ENCODE peak calls at places on chromosomes 6 and 20, in six cellular contexts. S, O, J, M, I and T are unnamed samples. For H3K9me3, the result is how much of the 10 kb centered on the place peaks cover.

GRCh38 chr6:13427838-13428527 is 59.4 kb downstream of the GFOD1 start:
- DNase-seq in M (no peak), S (no peak), J (no peak), I (no peak), O (no peak), T (peak)

GRCh38 chr20:10369723-10370090 is 64.3 kb downstream of the MKKS start:
- DNase-seq in S (no peak), J (no peak), I (peak), M (no peak), O (no peak), T (no peak)

GRCh38 chr6:31794866-31795615 is 511 bp downstream of the VARS1 start:
- DNase-seq in O (no peak), S (peak), M (peak), I (no peak), J (peak), T (peak)

GRCh38 chr6:39200498-39201020 is 28.7 kb downstream of the KCNK5 start:
- DNase-seq in I (no peak), S (no peak), O (no peak), M (peak), J (no peak), T (no peak)

GRCh38 chr6:153140299-153140698 is 9.2 kb upstream of the RGS17 start:
- DNase-seq in I (no peak), O (no peak), J (no peak), S (no peak), M (no peak), T (no peak)

GRCh38 chr20:63006611-63007471 is at the start of gene BHLHE23:
- DNase-seq in O (no peak), I (no peak), M (no peak), S (peak), J (no peak), T (no peak)

GRCh38 chr6:125323376-125323775 is 21.6 kb upstream of the HDDC2 start:
- DNase-seq in J (no peak), I (no peak), M (no peak), O (no peak), S (no peak), T (no peak)

GRCh38 chr6:157096522-157096921 is 226.8 kb downstream of the TMEM242 start:
- DNase-seq in I (no peak), J (no peak), S (no peak), O (no peak), M (no peak), T (peak)

GRCh38 chr6:90065173-90065572 is 170.9 kb downstream of the GJA10 start:
- DNase-seq in S (no peak), J (no peak), O (no peak), M (no peak), I (no peak), T (no peak)

GRCh38 chr20:37567671-37568588 is 40.3 kb upstream of the BLCAP start:
- DNase-seq in O (no peak), S (no peak), J (no peak), M (no peak), I (no peak), T (no peak)

DNA sequence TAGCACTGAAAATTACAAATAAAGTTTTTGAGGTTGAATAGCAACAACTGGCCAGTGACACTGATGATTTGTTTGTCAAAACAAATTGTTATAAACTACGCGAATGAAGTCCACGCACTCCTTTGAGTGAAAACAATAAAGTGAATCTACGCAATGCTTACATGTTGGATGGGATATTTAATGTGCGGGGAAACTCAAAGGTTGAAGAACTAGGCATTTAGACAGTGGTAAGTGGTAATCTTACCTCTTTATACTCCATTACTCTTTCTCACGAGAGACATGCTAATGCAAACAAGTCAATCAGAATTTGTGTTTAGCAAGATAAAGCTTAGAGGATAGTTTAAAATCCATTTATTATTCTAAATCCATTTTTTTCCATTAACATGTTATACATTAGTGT is 606.4 kb downstream of the KHDRBS2 start:
- DNase-seq in M (no peak), S (no peak), I (no peak), O (no peak), J (no peak), T (no peak)
- H3K9me3 ChIP-seq in M (under half), S (under half), I (under half), O (under half), J (under half), T (under half)

GRCh38 chr6:36150283-36150682 is 20.0 kb downstream of the MAPK13 start:
- DNase-seq in M (no peak), I (no peak), J (peak), S (no peak), O (no peak), T (no peak)
- H3K9me3 ChIP-seq in M (under half), I (under half), J (under half), S (under half), O (under half), T (under half)

DNA sequence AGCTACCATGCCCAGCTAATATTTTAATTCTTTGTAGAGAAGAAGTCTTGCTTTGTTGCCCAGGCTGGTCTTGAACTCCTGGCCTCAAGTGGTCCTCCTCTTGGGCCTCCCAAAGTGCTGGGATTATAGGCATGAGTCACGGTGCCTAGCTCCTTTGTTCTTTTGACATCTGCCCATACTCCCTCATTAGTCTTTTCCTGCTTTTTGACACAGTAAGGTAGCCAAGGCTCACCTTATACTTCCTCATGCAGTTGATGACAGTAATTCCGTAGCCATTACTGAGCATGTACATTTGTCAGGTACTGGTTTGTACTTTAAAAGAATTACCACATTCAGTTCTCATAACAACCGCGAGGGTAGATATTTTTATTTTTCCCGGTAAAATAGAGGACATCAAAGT is 76.7 kb downstream of the CDYL start:
- DNase-seq in S (no peak), O (no peak), I (no peak), M (peak), J (no peak), T (no peak)
- H3K9me3 ChIP-seq in S (under half), O (under half), I (under half), M (under half), J (under half), T (under half)

GRCh38 chr20:15760217-15760567 is 813.1 kb downstream of the KIF16B start:
- DNase-seq in J (no peak), I (no peak), M (no peak), O (no peak), S (no peak), T (no peak)
- H3K9me3 ChIP-seq in J (under half), I (under half), M (under half), O (under half), S (under half), T (under half)

GRCh38 chr20:59708326-59708725 is 104.0 kb downstream of the PHACTR3 start:
- DNase-seq in S (no peak), O (no peak), I (no peak), M (no peak), J (no peak), T (no peak)
- H3K9me3 ChIP-seq in S (under half), O (under half), I (under half), M (under half), J (under half), T (under half)

DNA sequence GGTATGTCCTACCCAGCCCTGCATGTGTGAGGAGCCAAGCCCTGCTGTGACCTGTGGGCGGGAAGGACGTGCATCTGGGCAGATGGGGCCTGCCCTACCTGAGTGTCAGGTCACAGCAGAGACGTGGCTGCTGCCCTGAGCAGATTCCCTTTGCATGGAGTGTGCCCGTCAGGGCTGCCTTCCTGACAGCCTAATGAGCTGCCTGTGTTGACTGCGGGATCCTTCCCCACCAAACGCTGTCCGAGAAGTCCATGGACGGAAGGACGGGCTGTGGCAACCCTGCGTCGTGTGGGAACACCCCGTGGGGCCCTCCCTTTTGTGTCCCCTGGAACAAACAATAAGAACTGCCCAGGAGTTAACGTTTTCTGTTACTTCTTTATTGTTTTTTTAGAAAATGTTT is 343.2 kb downstream of the CDH4 start:
- DNase-seq in O (no peak), J (no peak), S (no peak), I (no peak), M (no peak), T (no peak)
- H3K9me3 ChIP-seq in O (under half), J (under half), S (under half), I (under half), M (under half), T (under half)